ENCODE peak calls at places on chromosomes 3 and 15, in eight cellular contexts. Z is GM10248, B is stomach, S is GM13977, H is Peyer's patch, I is cardiac muscle cell, T is AG04450, L is RWPE1. D is an unnamed sample.
A peak's percentile ranks its signal among the peaks of the same experiment; 100 is the strongest.

GRCh38 chr3:16329792-16330061 is 64.7 kb downstream of the OXNAD1 start:
- DNase-seq in Z (no peak), B (no peak), S (no peak), H (no peak), I (no peak), T (no peak), L (no peak), D (no peak)

GRCh38 chr15:72118400-72118978 is at the start of gene SENP8:
- DNase-seq in Z (peak; percentile 71), B (no peak), S (no peak), H (no peak), I (no peak), T (no peak), L (peak; percentile 81), D (peak; percentile 74)

GRCh38 chr3:130404401-130404800 is 58.9 kb downstream of the COL6A5 start:
- DNase-seq in Z (no peak), B (no peak), S (no peak), H (no peak), I (no peak), T (no peak), L (no peak), D (no peak)

GRCh38 chr15:77608774-77609173 is 23.9 kb downstream of the LINGO1 start:
- DNase-seq in Z (no peak), B (no peak), S (no peak), H (no peak), I (no peak), T (no peak), L (no peak), D (no peak)

GRCh38 chr15:44023176-44023575 is 171.9 kb downstream of the FRMD5 start:
- DNase-seq in Z (no peak), B (no peak), S (no peak), H (no peak), I (no peak), T (no peak), L (no peak), D (no peak)

GRCh38 chr3:111351334-111351733 is 190.7 kb upstream of the CD96 start:
- DNase-seq in Z (no peak), B (no peak), S (no peak), H (no peak), I (peak; percentile 42), T (no peak), L (no peak), D (no peak)

GRCh38 chr3:177141899-177142651 is 55.2 kb downstream of the TBL1XR1 start:
- DNase-seq in Z (no peak), B (no peak), S (no peak), H (no peak), I (no peak), T (no peak), L (no peak), D (no peak)

GRCh38 chr3:198079771-198080520 is 119.9 kb downstream of the LMLN start:
- DNase-seq in Z (peak; percentile 15), B (no peak), S (peak; percentile 16), H (peak; percentile 28), I (peak; percentile 39), T (no peak), L (peak; percentile 44), D (peak; percentile 31)

GRCh38 chr15:100763764-100764750 is 115.6 kb upstream of the ALDH1A3 start:
- DNase-seq in Z (peak; percentile 10), B (no peak), S (peak; percentile 4), H (no peak), I (no peak), T (no peak), L (no peak), D (no peak)

GRCh38 chr3:157782236-157782635 is 279.0 kb upstream of the VEPH1 start:
- DNase-seq in Z (no peak), B (no peak), S (no peak), H (no peak), I (no peak), T (no peak), L (no peak), D (no peak)

GRCh38 chr15:68701886-68702285 is 118.8 kb downstream of the ANP32A start:
- DNase-seq in Z (no peak), B (no peak), S (no peak), H (no peak), I (no peak), T (no peak), L (no peak), D (no peak)

GRCh38 chr3:178304758-178305157 is 231.5 kb upstream of the KCNMB2 start:
- DNase-seq in Z (no peak), B (no peak), S (no peak), H (no peak), I (no peak), T (peak; percentile 58), L (no peak), D (no peak)

GRCh38 chr3:96000963-96001362 is 813.4 kb upstream of the EPHA6 start:
- DNase-seq in Z (no peak), B (peak; percentile 28), S (no peak), H (no peak), I (no peak), T (no peak), L (no peak), D (no peak)

GRCh38 chr15:58528197-58528870 is 96.5 kb downstream of the LIPC start:
- DNase-seq in Z (no peak), B (peak; percentile 62), S (no peak), H (no peak), I (peak; percentile 18), T (no peak), L (no peak), D (no peak)

GRCh38 chr3:143252931-143253330 is 133.4 kb downstream of the CHST2 start:
- DNase-seq in Z (no peak), B (no peak), S (no peak), H (no peak), I (no peak), T (no peak), L (no peak), D (no peak)

GRCh38 chr3:39146083-39146501 is 7.3 kb downstream of the CSRNP1 start:
- DNase-seq in Z (no peak), B (no peak), S (no peak), H (no peak), I (no peak), T (no peak), L (no peak), D (peak; percentile 52)

GRCh38 chr3:14913071-14913925 is 34.1 kb upstream of the NR2C2 start:
- DNase-seq in Z (no peak), B (peak; percentile 20), S (no peak), H (no peak), I (no peak), T (no peak), L (no peak), D (no peak)

GRCh38 chr3:160005004-160005403 is 16.4 kb downstream of the IL12A start:
- DNase-seq in Z (no peak), B (no peak), S (no peak), H (no peak), I (no peak), T (no peak), L (no peak), D (no peak)

GRCh38 chr3:160006282-160007163 is 17.9 kb downstream of the IL12A start:
- DNase-seq in Z (peak; percentile 53), B (peak; percentile 47), S (peak; percentile 50), H (no peak), I (peak; percentile 65), T (peak; percentile 61), L (peak; percentile 83), D (peak; percentile 32)

GRCh38 chr3:160001154-160001760 is 12.6 kb downstream of the IL12A start:
- DNase-seq in Z (no peak), B (no peak), S (no peak), H (no peak), I (no peak), T (no peak), L (no peak), D (no peak)

GRCh38 chr3:160001850-160002623 is 13.4 kb downstream of the IL12A start:
- DNase-seq in Z (no peak), B (no peak), S (no peak), H (no peak), I (no peak), T (no peak), L (no peak), D (no peak)

DNA sequence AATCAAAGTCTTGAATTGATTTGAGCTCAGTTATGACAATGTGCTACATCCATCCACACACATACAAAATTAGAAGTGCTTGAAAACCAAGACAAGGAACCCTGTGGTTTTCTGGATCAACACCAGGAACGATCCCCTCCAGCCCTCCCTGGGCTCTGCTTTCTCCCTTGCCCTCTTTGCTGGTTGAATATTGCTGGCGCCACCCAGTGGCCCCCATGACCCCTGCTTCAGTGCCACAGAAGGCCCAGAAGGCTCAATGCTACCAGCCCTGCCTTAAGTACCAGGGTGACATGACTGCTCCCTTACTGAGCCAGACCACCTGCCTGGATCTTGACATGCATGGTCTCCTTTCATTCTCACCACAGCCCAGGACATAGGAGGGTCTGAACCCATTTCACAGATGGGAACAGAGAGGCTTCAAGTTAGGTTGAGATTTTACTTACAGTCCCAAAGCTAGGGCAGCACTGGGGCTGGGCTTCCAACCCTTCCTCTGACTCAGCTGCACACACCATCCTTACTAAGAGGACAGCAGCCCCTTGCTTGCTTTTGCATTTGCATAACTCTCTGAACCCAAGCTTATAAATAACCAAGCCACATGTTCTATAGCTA is 15.0 kb downstream of the IL12A start:
- DNase-seq in Z (peak; percentile 60), B (peak; percentile 38), S (peak; percentile 48), H (peak; percentile 37), I (peak; percentile 58), T (no peak), L (peak; percentile 55), D (peak; percentile 67)
- TF ChIP-seq CTCF in Z (peak; percentile 84), B (no peak), S (peak; percentile 90), H (peak; percentile 40), I (peak; percentile 66), T (peak; percentile 41), L (peak; percentile 60), D (peak; percentile 20)

GRCh38 chr15:88843334-88843733 is 40.1 kb downstream of the ACAN start:
- DNase-seq in Z (no peak), B (no peak), S (no peak), H (no peak), I (no peak), T (no peak), L (no peak), D (no peak)
- TF ChIP-seq CTCF in Z (no peak), B (no peak), S (no peak), H (no peak), I (no peak), T (no peak), L (no peak), D (no peak)

DNA sequence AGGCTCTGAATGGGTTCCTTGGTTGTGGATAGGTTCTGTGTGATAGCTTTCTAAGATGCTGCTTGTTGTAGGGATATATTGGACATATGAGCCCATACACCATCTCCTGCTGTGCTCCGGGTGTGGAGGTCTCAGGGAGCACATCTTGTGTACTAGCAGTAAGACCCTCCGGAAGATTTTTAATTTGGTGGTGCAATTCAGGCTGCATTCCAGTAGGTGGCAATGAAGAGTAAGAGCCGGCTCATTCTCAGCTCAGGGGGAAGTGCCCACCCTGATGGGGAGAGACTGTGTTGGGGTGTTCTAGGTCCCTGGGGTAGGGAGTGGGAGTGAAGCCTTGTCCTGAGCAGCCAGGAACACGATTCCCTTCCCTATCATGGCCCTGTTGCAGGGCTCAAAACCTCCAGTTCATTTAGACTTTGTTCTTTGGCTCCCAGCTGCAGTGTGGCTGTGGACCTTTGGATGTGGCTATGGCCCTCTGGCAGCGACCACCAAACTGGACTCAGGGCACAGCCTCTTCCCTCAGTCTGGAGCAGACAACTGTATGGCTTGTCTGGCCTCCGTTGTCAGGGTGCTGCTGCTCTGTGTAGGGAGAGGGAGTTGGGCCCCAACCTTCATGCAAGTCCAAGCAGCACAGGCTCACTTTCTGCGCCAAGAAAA is 104.7 kb downstream of the UNC13C start:
- DNase-seq in Z (no peak), B (no peak), S (peak; percentile 17), H (no peak), I (peak; percentile 52), T (no peak), L (peak; percentile 5), D (peak; percentile 38)
- TF ChIP-seq CTCF in Z (peak; percentile 67), B (no peak), S (peak; percentile 72), H (peak; percentile 43), I (peak; percentile 55), T (peak; percentile 75), L (peak; percentile 67), D (peak; percentile 94)

GRCh38 chr3:20225769-20226168 is 39.8 kb upstream of the SGO1 start:
- DNase-seq in Z (no peak), B (no peak), S (no peak), H (no peak), I (peak; percentile 37), T (no peak), L (peak; percentile 1), D (no peak)
- TF ChIP-seq CTCF in Z (peak; percentile 41), B (no peak), S (peak; percentile 39), H (no peak), I (peak; percentile 31), T (peak; percentile 21), L (peak; percentile 38), D (no peak)

D was measured in glutamatergic neuron.